ENCODE peak calls at places on chromosomes 5 and 9, in four cellular contexts. C is amygdala, O is sigmoid colon, E is cardiac fibroblast. L is an unnamed sample.

GRCh38 chr9:112409758-112410157 is 29.9 kb downstream of the HSDL2 start:
- DNase-seq in C (no peak), O (no peak), E (no peak), L (no peak)

GRCh38 chr5:72511371-72512178 is 4.4 kb upstream of the ZNF366 start:
- DNase-seq in C (no peak), O (no peak), E (no peak), L (no peak)

GRCh38 chr9:13758876-13759275 is 479.4 kb upstream of the MPDZ start:
- DNase-seq in C (no peak), O (peak), E (no peak), L (no peak)

GRCh38 chr5:142749321-142749720 is 20.9 kb upstream of the ARHGAP26 start:
- DNase-seq in C (no peak), O (no peak), E (peak), L (peak)

GRCh38 chr5:103472820-103473219 is 89.8 kb downstream of the NUDT12 start:
- DNase-seq in C (no peak), O (no peak), E (peak), L (peak)

GRCh38 chr5:151805414-151806225 is 33.9 kb downstream of the G3BP1 start:
- DNase-seq in C (no peak), O (no peak), E (peak), L (no peak)

GRCh38 chr9:136525207-136525606 is 20.6 kb downstream of the NOTCH1 start:
- DNase-seq in C (no peak), O (no peak), E (no peak), L (no peak)

GRCh38 chr5:3595102-3595961 is at the start of gene IRX1:
- DNase-seq in C (peak), O (no peak), E (peak), L (no peak)

GRCh38 chr5:18024542-18024941 is 390.3 kb downstream of the TAF11L14 start:
- DNase-seq in C (no peak), O (no peak), E (no peak), L (no peak)

GRCh38 chr9:138105561-138106505 is 228.3 kb downstream of the CACNA1B start:
- DNase-seq in C (no peak), O (peak), E (no peak), L (no peak)

GRCh38 chr5:75681125-75681830 is 36.0 kb downstream of the POC5 start:
- DNase-seq in C (no peak), O (no peak), E (peak), L (peak)

GRCh38 chr5:123512631-123513461 is 869 bp downstream of the CSNK1G3 start:
- DNase-seq in C (peak), O (peak), E (peak), L (peak)

GRCh38 chr9:97315550-97315949 is 8.1 kb downstream of the CCDC180 start:
- DNase-seq in C (no peak), O (no peak), E (peak), L (no peak)

GRCh38 chr9:89664896-89665329 is 60.1 kb downstream of the GADD45G start:
- DNase-seq in C (no peak), O (no peak), E (no peak), L (no peak)